ENCODE peak calls at places on chromosomes 3 and 15, in ten cellular contexts. S is ureter; I is stimulated activated CD4-positive, alpha-beta T cell treated with anti-CD3 and anti-CD28 coated beads, Interleukin-2, amount 100 ng/mL, for 48 hours; M is NCI-H69; L is NCI-H774; T is activated naive CD8-positive, alpha-beta T cell treated with anti-CD3 and anti-CD28 coated beads for 36 hours; F is CD8-positive, alpha-beta T cell; B is CD4-positive, CD25-positive, alpha-beta regulatory T cell; D is EH; J is activated CD8-positive, alpha-beta memory T cell treated with anti-CD3 and anti-CD28 coated beads for 24 hours. G is an unnamed sample.

GRCh38 chr3:119927190-119927589 is 145.3 kb downstream of the NR1I2 start:
- DNase-seq in S (no peak), I (no peak), M (no peak), L (no peak), T (no peak), F (no peak), B (no peak), D (no peak), J (no peak), G (no peak)

GRCh38 chr15:51161491-51162260 is 67.0 kb upstream of the TNFAIP8L3 start:
- DNase-seq in S (no peak), I (no peak), M (peak; percentile 26), L (no peak), T (no peak), F (no peak), B (no peak), D (peak; percentile 53), J (no peak), G (no peak)

GRCh38 chr3:196517919-196518318 is 2.8 kb upstream of the SMCO1 start:
- DNase-seq in S (no peak), I (no peak), M (peak; percentile 94), L (peak; percentile 81), T (no peak), F (no peak), B (no peak), D (no peak), J (no peak), G (no peak)

GRCh38 chr15:32838820-32839219 is 121.0 kb downstream of the GREM1 start:
- DNase-seq in S (no peak), I (no peak), M (peak; percentile 99), L (peak; percentile 79), T (no peak), F (no peak), B (no peak), D (peak; percentile 99), J (no peak), G (no peak)

GRCh38 chr3:52983336-52983807 is 62.5 kb downstream of the SFMBT1 start:
- DNase-seq in S (no peak), I (peak; percentile 45), M (no peak), L (no peak), T (peak; percentile 77), F (peak; percentile 72), B (peak; percentile 71), D (no peak), J (peak; percentile 63), G (no peak)

GRCh38 chr3:100075163-100075562 is 39.1 kb downstream of the FILIP1L start:
- DNase-seq in S (no peak), I (no peak), M (no peak), L (no peak), T (no peak), F (no peak), B (no peak), D (no peak), J (no peak), G (no peak)

GRCh38 chr15:39153718-39154117 is 427.2 kb upstream of the THBS1 start:
- DNase-seq in S (no peak), I (no peak), M (peak; percentile 8), L (no peak), T (no peak), F (no peak), B (no peak), D (peak; percentile 50), J (no peak), G (no peak)

GRCh38 chr3:149660462-149660861 is 2.6 kb upstream of the WWTR1 start:
- DNase-seq in S (no peak), I (no peak), M (no peak), L (no peak), T (no peak), F (no peak), B (no peak), D (no peak), J (no peak), G (no peak)

GRCh38 chr3:70779296-70779695 is 466.9 kb upstream of the MDFIC2 start:
- DNase-seq in S (no peak), I (no peak), M (no peak), L (no peak), T (no peak), F (no peak), B (no peak), D (no peak), J (no peak), G (no peak)

GRCh38 chr15:40333922-40334492 is 6.7 kb downstream of the CCDC9B start:
- DNase-seq in S (peak; percentile 66), I (no peak), M (peak; percentile 89), L (no peak), T (no peak), F (peak; percentile 44), B (no peak), D (peak; percentile 79), J (no peak), G (peak; percentile 29)

GRCh38 chr3:126216416-126216815 is 36.0 kb upstream of the ALDH1L1 start:
- DNase-seq in S (no peak), I (no peak), M (no peak), L (no peak), T (no peak), F (no peak), B (no peak), D (peak; percentile 81), J (no peak), G (no peak)

GRCh38 chr3:188077160-188077812 is 76.7 kb upstream of the LPP start:
- DNase-seq in S (no peak), I (no peak), M (no peak), L (no peak), T (no peak), F (no peak), B (no peak), D (no peak), J (no peak), G (no peak)

GRCh38 chr3:191387441-191388077 is 57.2 kb upstream of the UTS2B start:
- DNase-seq in S (no peak), I (no peak), M (no peak), L (no peak), T (no peak), F (no peak), B (no peak), D (peak; percentile 50), J (no peak), G (no peak)

GRCh38 chr3:72492240-72492639 is 356.0 kb downstream of the SHQ1 start:
- DNase-seq in S (no peak), I (no peak), M (no peak), L (no peak), T (no peak), F (no peak), B (no peak), D (peak; percentile 99), J (no peak), G (no peak)

GRCh38 chr3:46942079-46942478 is 34.5 kb downstream of the CCDC12 start:
- DNase-seq in S (no peak), I (no peak), M (no peak), L (no peak), T (no peak), F (no peak), B (no peak), D (no peak), J (no peak), G (no peak)

GRCh38 chr3:56314842-56315241 is 153.4 kb downstream of the ERC2 start:
- DNase-seq in S (no peak), I (no peak), M (no peak), L (no peak), T (no peak), F (no peak), B (no peak), D (peak; percentile 64), J (no peak), G (no peak)

GRCh38 chr3:30313840-30314239 is 292.6 kb upstream of the TGFBR2 start:
- DNase-seq in S (no peak), I (no peak), M (no peak), L (no peak), T (no peak), F (no peak), B (no peak), D (no peak), J (no peak), G (no peak)

GRCh38 chr15:34341922-34342736 is 807 bp downstream of the NOP10 start:
- DNase-seq in S (no peak), I (no peak), M (peak; percentile 17), L (no peak), T (no peak), F (peak; percentile 23), B (no peak), D (no peak), J (no peak), G (no peak)

GRCh38 chr15:69666441-69666882 is 213.8 kb downstream of the RPLP1 start:
- DNase-seq in S (no peak), I (no peak), M (no peak), L (no peak), T (peak; percentile 38), F (peak; percentile 31), B (no peak), D (peak; percentile 8), J (no peak), G (no peak)

GRCh38 chr3:8757551-8758518 is 11.6 kb downstream of the OXTR start:
- DNase-seq in S (no peak), I (no peak), M (no peak), L (no peak), T (no peak), F (no peak), B (no peak), D (peak; percentile 97), J (peak; percentile 38), G (no peak)

GRCh38 chr3:15287565-15288330 is 44.6 kb downstream of the SH3BP5 start:
- DNase-seq in S (peak; percentile 64), I (no peak), M (no peak), L (no peak), T (no peak), F (no peak), B (no peak), D (peak; percentile 82), J (no peak), G (no peak)

GRCh38 chr15:25989327-25989726 is 126.2 kb upstream of the ATP10A start:
- DNase-seq in S (no peak), I (peak; percentile 5), M (no peak), L (no peak), T (peak; percentile 3), F (no peak), B (no peak), D (no peak), J (no peak), G (no peak)

GRCh38 chr15:36911322-36911944 is 188.9 kb downstream of the MEIS2 start:
- DNase-seq in S (no peak), I (no peak), M (peak; percentile 99), L (peak; percentile 43), T (no peak), F (no peak), B (no peak), D (peak; percentile 32), J (no peak), G (no peak)

GRCh38 chr15:79978694-79979519 is 7.9 kb upstream of the BCL2A1 start:
- DNase-seq in S (no peak), I (no peak), M (peak; percentile 34), L (no peak), T (no peak), F (no peak), B (no peak), D (peak; percentile 72), J (peak; percentile 49), G (no peak)

GRCh38 chr15:24856397-24857093 is 98.2 kb upstream of the SNRPN start:
- DNase-seq in S (no peak), I (no peak), M (peak; percentile 4), L (no peak), T (no peak), F (no peak), B (no peak), D (no peak), J (no peak), G (no peak)

GRCh38 chr3:44974406-44974805 is 1.6 kb downstream of the ZDHHC3 start:
- DNase-seq in S (no peak), I (no peak), M (peak; percentile 19), L (no peak), T (no peak), F (no peak), B (no peak), D (no peak), J (no peak), G (no peak)

GRCh38 chr3:170488802-170489201 is 70.1 kb downstream of the CLDN11 start:
- DNase-seq in S (no peak), I (no peak), M (peak; percentile 91), L (no peak), T (no peak), F (no peak), B (no peak), D (peak; percentile 77), J (no peak), G (no peak)

GRCh38 chr15:52178765-52179164 is 12.4 kb downstream of the GNB5 start:
- DNase-seq in S (no peak), I (no peak), M (no peak), L (no peak), T (no peak), F (no peak), B (no peak), D (peak; percentile 16), J (no peak), G (no peak)